ENCODE peak calls at places on chromosomes 4 and X, in four cellular contexts. R is stomach, W is breast epithelium, D is upper lobe of right lung. K is an unnamed sample.

GRCh38 chr4:126530996-126531585 is 1101.7 kb upstream of the INTU start:
- DNase-seq in R (no peak), D (no peak), W (no peak), K (no peak)

GRCh38 chr4:88803600-88804096 is 106.0 kb upstream of the NAP1L5 start:
- DNase-seq in W (peak; percentile 47), R (no peak), D (no peak), K (no peak)

GRCh38 chrX:8245411-8245810 is 74.3 kb upstream of the VCX2 start:
- DNase-seq in D (no peak), R (no peak), W (no peak), K (no peak)

GRCh38 chrX:40165206-40165605 is 67.4 kb upstream of the BCOR start:
- DNase-seq in W (no peak), R (no peak), D (no peak), K (no peak)

GRCh38 chrX:115665122-115665521 is 104.1 kb downstream of the PLS3 start:
- DNase-seq in R (no peak), D (no peak), W (no peak), K (no peak)

GRCh38 chrX:5644786-5645185 is 583.9 kb downstream of the NLGN4X start:
- DNase-seq in W (no peak), R (no peak), D (no peak), K (no peak)

GRCh38 chrX:10622197-10622596 is 1.8 kb upstream of the MID1 start:
- DNase-seq in D (no peak), R (no peak), W (no peak), K (no peak)

GRCh38 chrX:17412692-17413091 is 37.7 kb downstream of the NHS start:
- DNase-seq in W (no peak), R (no peak), D (no peak), K (no peak)

GRCh38 chr4:24115101-24115500 is 225.3 kb upstream of the PPARGC1A start:
- DNase-seq in R (no peak), W (no peak), D (no peak), K (no peak)

GRCh38 chr4:78885598-78885997 is 53.6 kb downstream of the PAQR3 start:
- DNase-seq in D (no peak), W (no peak), R (no peak), K (no peak)

GRCh38 chr4:98557497-98557896 is 100.9 kb downstream of the TSPAN5 start:
- DNase-seq in W (no peak), D (no peak), R (no peak), K (no peak)

GRCh38 chrX:153688900-153689590 is 1.3 kb downstream of the SLC6A8 start:
- DNase-seq in W (peak; percentile 50), R (peak; percentile 57), D (no peak), K (peak; percentile 32)

GRCh38 chr4:33930497-33930896 is 2313.8 kb downstream of the ARAP2 start:
- DNase-seq in R (no peak), W (no peak), D (no peak), K (no peak)
- H3K27ac ChIP-seq in R (no peak overlapping the region), W (no peak overlapping the region), D (no peak overlapping the region), K (no peak overlapping the region)

GRCh38 chr4:87090305-87090704 is 130.1 kb downstream of the KLHL8 start:
- DNase-seq in W (no peak), R (no peak), D (no peak), K (no peak)

GRCh38 chr4:87089368-87089767 is 131.1 kb downstream of the KLHL8 start:
- DNase-seq in D (no peak), W (no peak), R (no peak), K (no peak)

GRCh38 chr4:87087015-87087920 is 133.2 kb downstream of the KLHL8 start:
- DNase-seq in D (no peak), R (no peak), W (no peak), K (no peak)

GRCh38 chr4:87086143-87086805 is 134.1 kb downstream of the KLHL8 start:
- DNase-seq in W (no peak), R (no peak), D (no peak), K (no peak)

DNA sequence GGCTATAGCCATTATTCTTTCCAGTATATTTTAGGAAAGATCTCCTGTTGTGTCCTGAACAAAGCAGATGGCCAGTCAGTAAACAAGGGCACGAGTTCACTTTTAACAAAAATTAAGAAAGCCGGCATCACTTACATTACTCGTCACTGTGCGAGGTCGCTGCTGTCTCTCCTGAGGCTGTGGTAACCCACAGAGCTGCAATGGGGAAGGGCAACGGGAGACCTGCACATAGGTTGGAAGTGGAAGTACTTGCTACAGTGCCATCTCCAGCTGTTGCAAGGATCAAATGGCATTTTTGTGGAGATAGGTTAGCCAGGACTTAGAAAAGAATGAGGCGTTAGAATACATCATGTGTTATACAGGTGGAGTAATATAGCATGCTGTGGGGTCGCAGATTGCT is 132.2 kb downstream of the KLHL8 start:
- DNase-seq in D (no peak), W (no peak), R (no peak), K (no peak)
- H3K27ac ChIP-seq in D (no peak overlapping the region), W (no peak overlapping the region), R (no peak overlapping the region), K (no peak overlapping the region)

GRCh38 chr4:41359836-41360213 is 103.1 kb downstream of the UCHL1 start:
- DNase-seq in R (no peak), W (no peak), D (no peak), K (no peak)
- H3K27ac ChIP-seq in R (peak overlapping the region; percentile 79), W (peak overlapping the region; percentile 59), D (peak overlapping the region; percentile 86), K (peak overlapping the region; percentile 96)

GRCh38 chr4:40669504-40669903 is 39.8 kb upstream of the RBM47 start:
- DNase-seq in W (no peak), R (no peak), D (no peak), K (no peak)

GRCh38 chr4:40675166-40675565 is 45.5 kb upstream of the RBM47 start:
- DNase-seq in R (no peak), D (no peak), W (no peak), K (no peak)

GRCh38 chr4:40678421-40678820 is 48.8 kb upstream of the RBM47 start:
- DNase-seq in D (no peak), R (no peak), W (no peak), K (no peak)

GRCh38 chr4:40672528-40673522 is 43.2 kb upstream of the RBM47 start:
- DNase-seq in D (peak; percentile 68), W (no peak), R (no peak), K (no peak)
- H3K27ac ChIP-seq in D (peak overlapping the region; percentile 72), W (no peak overlapping the region), R (no peak overlapping the region), K (no peak overlapping the region)

GRCh38 chrX:68832516-68833447 is 4.0 kb downstream of the EFNB1 start:
- DNase-seq in R (no peak), D (no peak), W (no peak), K (no peak)
- H3K27ac ChIP-seq in R (peak overlapping the region; percentile 15), D (no peak overlapping the region), W (peak overlapping the region; percentile 29), K (no peak overlapping the region)

GRCh38 chr4:41122309-41122708 is 92.0 kb downstream of the APBB2 start:
- DNase-seq in R (no peak), W (no peak), D (no peak), K (no peak)

GRCh38 chr4:41119867-41120295 is 94.5 kb downstream of the APBB2 start:
- DNase-seq in D (no peak), R (no peak), W (no peak), K (no peak)

GRCh38 chr4:41121906-41122305 is 92.4 kb downstream of the APBB2 start:
- DNase-seq in R (no peak), D (no peak), W (no peak), K (no peak)

GRCh38 chr4:41122775-41123174 is 91.6 kb downstream of the APBB2 start:
- DNase-seq in D (no peak), W (no peak), R (no peak), K (no peak)

GRCh38 chr4:41120297-41121217 is 93.8 kb downstream of the APBB2 start:
- DNase-seq in D (peak; percentile 68), W (peak; percentile 54), R (peak; percentile 62), K (peak; percentile 48)
- H3K27ac ChIP-seq in D (peak overlapping the region; percentile 68), W (peak overlapping the region; percentile 64), R (peak overlapping the region; percentile 75), K (peak overlapping the region; percentile 65)

DNA sequence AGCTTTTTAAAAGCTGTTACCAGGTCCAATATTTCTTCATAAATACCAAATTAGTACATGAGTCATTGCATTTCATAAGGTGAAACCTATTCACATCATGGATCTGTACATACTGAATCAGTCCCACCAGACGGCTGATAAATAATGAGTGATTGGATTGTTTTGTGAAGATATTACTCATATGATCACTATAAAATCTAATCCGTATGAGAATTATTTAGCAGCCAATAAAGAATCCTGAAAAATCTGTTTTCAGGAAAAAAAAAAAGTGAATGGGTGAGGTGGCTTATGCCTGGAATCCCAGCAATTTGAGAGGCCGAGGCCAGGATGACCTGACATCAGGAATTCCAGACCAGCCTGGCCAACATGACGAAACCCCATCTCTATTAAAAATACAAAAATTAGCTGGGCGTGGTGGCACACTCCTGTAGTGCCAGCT is 438.1 kb downstream of the INPP4B start:
- DNase-seq in D (no peak), W (no peak), R (no peak), K (no peak)
- H3K27ac ChIP-seq in D (no peak overlapping the region), W (no peak overlapping the region), R (no peak overlapping the region), K (no peak overlapping the region)

GRCh38 chr4:139560396-139561084 is 4.5 kb upstream of the SETD7 start:
- DNase-seq in D (no peak), R (no peak), W (no peak), K (no peak)
- H3K27ac ChIP-seq in D (peak overlapping the region; percentile 69), R (peak overlapping the region; percentile 24), W (no peak overlapping the region), K (peak overlapping the region; percentile 36)

GRCh38 chr4:13705521-13706035 is 78.1 kb upstream of the BOD1L1 start:
- DNase-seq in W (peak; percentile 89), D (peak; percentile 79), R (no peak), K (no peak)

GRCh38 chr4:13706130-13706529 is 78.6 kb upstream of the BOD1L1 start:
- DNase-seq in D (no peak), R (no peak), W (peak; percentile 44), K (no peak)

GRCh38 chr4:13704761-13705160 is 77.2 kb upstream of the BOD1L1 start:
- DNase-seq in D (no peak), W (no peak), R (no peak), K (no peak)

GRCh38 chr4:13704020-13704419 is 76.5 kb upstream of the BOD1L1 start:
- DNase-seq in D (no peak), W (no peak), R (no peak), K (no peak)

DNA sequence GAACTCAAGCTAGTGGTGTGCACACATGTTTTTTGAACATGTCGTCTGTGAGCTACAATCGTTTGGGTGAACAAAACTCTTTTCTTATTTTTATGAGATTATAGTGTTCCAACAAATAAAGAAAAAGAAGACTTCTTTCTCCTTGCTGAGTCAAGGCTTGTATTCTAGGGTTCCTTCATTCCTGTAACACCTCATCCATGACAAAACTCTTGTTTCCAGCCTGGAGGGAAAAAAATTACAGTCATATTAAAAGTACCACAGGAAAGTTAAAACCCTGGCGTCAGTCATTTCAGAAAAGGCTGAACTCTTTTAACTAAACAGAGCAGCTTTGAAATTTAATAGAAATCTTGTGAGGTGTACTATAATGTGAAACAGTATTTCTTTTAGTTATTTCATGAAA is 79.2 kb upstream of the BOD1L1 start:
- DNase-seq in R (no peak), D (no peak), W (no peak), K (no peak)
- H3K27ac ChIP-seq in R (no peak overlapping the region), D (no peak overlapping the region), W (peak overlapping the region; percentile 79), K (no peak overlapping the region)

DNA sequence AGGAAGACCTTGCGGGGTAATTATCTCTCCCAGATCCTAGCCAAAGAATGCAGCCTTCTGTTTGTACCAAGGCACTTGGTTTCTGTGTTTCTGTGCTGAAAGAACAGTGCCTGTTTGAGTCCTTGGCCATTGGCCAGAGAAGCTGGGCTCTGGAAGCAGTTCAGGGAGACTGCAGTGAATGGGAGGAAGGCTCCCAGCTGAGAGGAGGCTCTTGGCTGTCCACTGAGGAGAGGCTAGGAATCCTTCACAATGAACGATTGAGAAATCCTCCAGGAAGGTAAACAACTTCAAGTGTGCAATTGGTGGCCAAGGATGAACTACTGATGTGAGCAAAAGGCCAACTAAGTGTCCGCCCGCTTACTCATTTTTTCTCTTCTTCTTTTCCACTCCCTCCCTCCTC is 61.3 kb downstream of the HS3ST1 start:
- DNase-seq in W (peak; percentile 88), R (peak; percentile 59), D (no peak), K (peak; percentile 46)
- H3K27ac ChIP-seq in W (peak overlapping the region; percentile 65), R (no peak overlapping the region), D (no peak overlapping the region), K (no peak overlapping the region)